ENCODE peak calls at places on chromosomes 11 and 22, in five cellular contexts. Z is stimulated activated naive B cell treated with anti-CD40 and anti-IgM and Interleukin-4, amounts not matched to agents 10 μg/mL and 1 μg/mL and 100 μg/mL, for 72 hours; F is aorta; Q is omental fat pad; K is upper lobe of left lung. J is an unnamed sample.

GRCh38 chr11:122691751-122692150 is 36.2 kb downstream of the UBASH3B start:
- ATAC-seq in K (peak; percentile 16), F (peak; percentile 50), Q (no peak), Z (no peak), J (no peak)

GRCh38 chr11:121059605-121060004 is 35.7 kb downstream of the TBCEL start:
- ATAC-seq in K (no peak), Q (no peak), Z (peak; percentile 29), F (no peak), J (no peak)

GRCh38 chr11:11987503-11988022 is 20.9 kb downstream of the DKK3 start:
- ATAC-seq in F (no peak), Z (no peak), Q (no peak), K (no peak), J (no peak)

GRCh38 chr22:33535937-33536875 is 384.1 kb downstream of the LARGE1 start:
- ATAC-seq in Q (no peak), K (no peak), F (no peak), Z (no peak), J (peak; percentile 48)

GRCh38 chr11:21225860-21226259 is 556.5 kb downstream of the NELL1 start:
- ATAC-seq in Z (no peak), K (no peak), Q (no peak), F (no peak), J (no peak)

GRCh38 chr11:121412000-121412587 is 40.0 kb upstream of the SORL1 start:
- ATAC-seq in Q (no peak), F (no peak), K (no peak), Z (no peak), J (no peak)

GRCh38 chr22:37074537-37074936 is 23.0 kb downstream of the KCTD17 start:
- ATAC-seq in F (no peak), Q (no peak), Z (no peak), K (no peak), J (no peak)

GRCh38 chr11:127000291-127000968 is at the start of gene KIRREL3:
- ATAC-seq in K (peak; percentile 54), Z (no peak), F (no peak), Q (no peak), J (no peak)

GRCh38 chr11:103978588-103979580 is 57.6 kb upstream of the DDI1 start:
- ATAC-seq in K (no peak), F (no peak), Z (no peak), Q (no peak), J (no peak)

GRCh38 chr22:42932857-42933782 is 76.0 kb upstream of the ARFGAP3 start:
- ATAC-seq in Z (peak; percentile 75), K (peak; percentile 68), Q (peak; percentile 2), F (peak; percentile 49), J (no peak)

GRCh38 chr11:57338152-57338551 is at the start of gene P2RX3:
- ATAC-seq in K (no peak), Z (no peak), Q (no peak), F (no peak), J (no peak)